ENCODE peak calls at places on chromosomes 3 and 15, in ten cellular contexts. One of them, this sample, is unnamed.
A peak's percentile ranks its signal among the peaks of the same experiment; 100 is the strongest.

GRCh38 chr3:355622-356021 is 159.1 kb downstream of the CHL1 start:
- DNase-seq in SHP77: no peak
- DNase-seq in right cardiac atrium: no peak
- DNase-seq in heart right ventricle: no peak
- DNase-seq in breast epithelium: no peak
- DNase-seq in stimulated activated CD4-positive, alpha-beta T cell treated with anti-CD3 and anti-CD28 coated beads, Interleukin-15, amount 100 ng/mL, for 1 hour: no peak
- DNase-seq in lower lobe of right lung: no peak
- DNase-seq in Peyer's patch: no peak
- DNase-seq in iPS-NIHi11: no peak
- DNase-seq in germinal center: no peak
- DNase-seq in this sample: no peak

GRCh38 chr3:169772530-169772950 is 656 bp upstream of the MYNN start:
- DNase-seq in SHP77: peak; percentile 79
- DNase-seq in right cardiac atrium: peak; percentile 83
- DNase-seq in heart right ventricle: peak; percentile 61
- DNase-seq in breast epithelium: peak; percentile 67
- DNase-seq in stimulated activated CD4-positive, alpha-beta T cell treated with anti-CD3 and anti-CD28 coated beads, Interleukin-15, amount 100 ng/mL, for 1 hour: no peak
- DNase-seq in lower lobe of right lung: peak; percentile 79
- DNase-seq in Peyer's patch: peak; percentile 69
- DNase-seq in iPS-NIHi11: peak; percentile 59
- DNase-seq in germinal center: peak; percentile 54
- DNase-seq in this sample: no peak

GRCh38 chr3:128610671-128611070 is 39.9 kb downstream of the RPN1 start:
- DNase-seq in SHP77: no peak
- DNase-seq in right cardiac atrium: no peak
- DNase-seq in heart right ventricle: no peak
- DNase-seq in breast epithelium: no peak
- DNase-seq in stimulated activated CD4-positive, alpha-beta T cell treated with anti-CD3 and anti-CD28 coated beads, Interleukin-15, amount 100 ng/mL, for 1 hour: no peak
- DNase-seq in lower lobe of right lung: no peak
- DNase-seq in Peyer's patch: no peak
- DNase-seq in iPS-NIHi11: no peak
- DNase-seq in germinal center: no peak
- DNase-seq in this sample: no peak

GRCh38 chr15:40600956-40601355 is 6.9 kb downstream of the KNL1 start:
- DNase-seq in SHP77: no peak
- DNase-seq in right cardiac atrium: no peak
- DNase-seq in heart right ventricle: no peak
- DNase-seq in breast epithelium: no peak
- DNase-seq in stimulated activated CD4-positive, alpha-beta T cell treated with anti-CD3 and anti-CD28 coated beads, Interleukin-15, amount 100 ng/mL, for 1 hour: no peak
- DNase-seq in lower lobe of right lung: no peak
- DNase-seq in Peyer's patch: no peak
- DNase-seq in iPS-NIHi11: no peak
- DNase-seq in germinal center: peak; percentile 15
- DNase-seq in this sample: no peak

GRCh38 chr15:56699743-56700142 is 33.6 kb downstream of the ZNF280D start:
- DNase-seq in SHP77: no peak
- DNase-seq in right cardiac atrium: no peak
- DNase-seq in heart right ventricle: no peak
- DNase-seq in breast epithelium: no peak
- DNase-seq in stimulated activated CD4-positive, alpha-beta T cell treated with anti-CD3 and anti-CD28 coated beads, Interleukin-15, amount 100 ng/mL, for 1 hour: no peak
- DNase-seq in lower lobe of right lung: no peak
- DNase-seq in Peyer's patch: no peak
- DNase-seq in iPS-NIHi11: no peak
- DNase-seq in germinal center: no peak
- DNase-seq in this sample: no peak

GRCh38 chr15:50341737-50342136 is 13.3 kb downstream of the GABPB1 start:
- DNase-seq in SHP77: no peak
- DNase-seq in right cardiac atrium: no peak
- DNase-seq in heart right ventricle: no peak
- DNase-seq in breast epithelium: no peak
- DNase-seq in stimulated activated CD4-positive, alpha-beta T cell treated with anti-CD3 and anti-CD28 coated beads, Interleukin-15, amount 100 ng/mL, for 1 hour: no peak
- DNase-seq in lower lobe of right lung: no peak
- DNase-seq in Peyer's patch: no peak
- DNase-seq in iPS-NIHi11: no peak
- DNase-seq in germinal center: no peak
- DNase-seq in this sample: no peak

GRCh38 chr3:61679103-61679502 is 117.7 kb downstream of the PTPRG start:
- DNase-seq in SHP77: no peak
- DNase-seq in right cardiac atrium: no peak
- DNase-seq in heart right ventricle: no peak
- DNase-seq in breast epithelium: no peak
- DNase-seq in stimulated activated CD4-positive, alpha-beta T cell treated with anti-CD3 and anti-CD28 coated beads, Interleukin-15, amount 100 ng/mL, for 1 hour: no peak
- DNase-seq in lower lobe of right lung: no peak
- DNase-seq in Peyer's patch: no peak
- DNase-seq in iPS-NIHi11: no peak
- DNase-seq in germinal center: no peak
- DNase-seq in this sample: no peak

GRCh38 chr15:73120269-73120668 is 68.0 kb downstream of the NEO1 start:
- DNase-seq in SHP77: no peak
- DNase-seq in right cardiac atrium: no peak
- DNase-seq in heart right ventricle: no peak
- DNase-seq in breast epithelium: no peak
- DNase-seq in stimulated activated CD4-positive, alpha-beta T cell treated with anti-CD3 and anti-CD28 coated beads, Interleukin-15, amount 100 ng/mL, for 1 hour: no peak
- DNase-seq in lower lobe of right lung: no peak
- DNase-seq in Peyer's patch: no peak
- DNase-seq in iPS-NIHi11: no peak
- DNase-seq in germinal center: no peak
- DNase-seq in this sample: no peak

GRCh38 chr3:88005066-88005465 is 53.7 kb downstream of the CGGBP1 start:
- DNase-seq in SHP77: no peak
- DNase-seq in right cardiac atrium: no peak
- DNase-seq in heart right ventricle: no peak
- DNase-seq in breast epithelium: no peak
- DNase-seq in stimulated activated CD4-positive, alpha-beta T cell treated with anti-CD3 and anti-CD28 coated beads, Interleukin-15, amount 100 ng/mL, for 1 hour: no peak
- DNase-seq in lower lobe of right lung: no peak
- DNase-seq in Peyer's patch: no peak
- DNase-seq in iPS-NIHi11: peak; percentile 13
- DNase-seq in germinal center: peak; percentile 33
- DNase-seq in this sample: no peak

GRCh38 chr3:120561251-120562045 is 34.7 kb upstream of the NDUFB4 start:
- DNase-seq in SHP77: peak; percentile 63
- DNase-seq in right cardiac atrium: peak; percentile 80
- DNase-seq in heart right ventricle: peak; percentile 66
- DNase-seq in breast epithelium: no peak
- DNase-seq in stimulated activated CD4-positive, alpha-beta T cell treated with anti-CD3 and anti-CD28 coated beads, Interleukin-15, amount 100 ng/mL, for 1 hour: peak; percentile 44
- DNase-seq in lower lobe of right lung: peak; percentile 66
- DNase-seq in Peyer's patch: peak; percentile 64
- DNase-seq in iPS-NIHi11: peak; percentile 51
- DNase-seq in germinal center: peak; percentile 44
- DNase-seq in this sample: peak; percentile 86

GRCh38 chr15:77384589-77385359 is 35.1 kb downstream of the PEAK1 start:
- DNase-seq in SHP77: no peak
- DNase-seq in right cardiac atrium: no peak
- DNase-seq in heart right ventricle: no peak
- DNase-seq in breast epithelium: no peak
- DNase-seq in stimulated activated CD4-positive, alpha-beta T cell treated with anti-CD3 and anti-CD28 coated beads, Interleukin-15, amount 100 ng/mL, for 1 hour: no peak
- DNase-seq in lower lobe of right lung: no peak
- DNase-seq in Peyer's patch: no peak
- DNase-seq in iPS-NIHi11: no peak
- DNase-seq in germinal center: no peak
- DNase-seq in this sample: no peak

GRCh38 chr3:186825294-186825821 is 17.2 kb upstream of the ADIPOQ start:
- DNase-seq in SHP77: no peak
- DNase-seq in right cardiac atrium: peak; percentile 67
- DNase-seq in heart right ventricle: no peak
- DNase-seq in breast epithelium: no peak
- DNase-seq in stimulated activated CD4-positive, alpha-beta T cell treated with anti-CD3 and anti-CD28 coated beads, Interleukin-15, amount 100 ng/mL, for 1 hour: peak; percentile 39
- DNase-seq in lower lobe of right lung: peak; percentile 50
- DNase-seq in Peyer's patch: no peak
- DNase-seq in iPS-NIHi11: peak; percentile 56
- DNase-seq in germinal center: no peak
- DNase-seq in this sample: peak; percentile 71

GRCh38 chr3:157231071-157231470 is 71.1 kb upstream of the CCNL1 start:
- DNase-seq in SHP77: no peak
- DNase-seq in right cardiac atrium: no peak
- DNase-seq in heart right ventricle: no peak
- DNase-seq in breast epithelium: no peak
- DNase-seq in stimulated activated CD4-positive, alpha-beta T cell treated with anti-CD3 and anti-CD28 coated beads, Interleukin-15, amount 100 ng/mL, for 1 hour: no peak
- DNase-seq in lower lobe of right lung: no peak
- DNase-seq in Peyer's patch: no peak
- DNase-seq in iPS-NIHi11: no peak
- DNase-seq in germinal center: no peak
- DNase-seq in this sample: no peak

GRCh38 chr3:193590088-193590856 is 2.7 kb upstream of the OPA1 start:
- DNase-seq in SHP77: no peak
- DNase-seq in right cardiac atrium: no peak
- DNase-seq in heart right ventricle: no peak
- DNase-seq in breast epithelium: no peak
- DNase-seq in stimulated activated CD4-positive, alpha-beta T cell treated with anti-CD3 and anti-CD28 coated beads, Interleukin-15, amount 100 ng/mL, for 1 hour: no peak
- DNase-seq in lower lobe of right lung: no peak
- DNase-seq in Peyer's patch: no peak
- DNase-seq in iPS-NIHi11: peak; percentile 33
- DNase-seq in germinal center: no peak
- DNase-seq in this sample: no peak

GRCh38 chr3:11764931-11765363 is 81.7 kb downstream of the TAMM41 start:
- DNase-seq in SHP77: no peak
- DNase-seq in right cardiac atrium: no peak
- DNase-seq in heart right ventricle: no peak
- DNase-seq in breast epithelium: no peak
- DNase-seq in stimulated activated CD4-positive, alpha-beta T cell treated with anti-CD3 and anti-CD28 coated beads, Interleukin-15, amount 100 ng/mL, for 1 hour: no peak
- DNase-seq in lower lobe of right lung: no peak
- DNase-seq in Peyer's patch: no peak
- DNase-seq in iPS-NIHi11: no peak
- DNase-seq in germinal center: no peak
- DNase-seq in this sample: no peak

GRCh38 chr3:40951636-40952035 is 247.7 kb upstream of the CTNNB1 start:
- DNase-seq in SHP77: no peak
- DNase-seq in right cardiac atrium: no peak
- DNase-seq in heart right ventricle: no peak
- DNase-seq in breast epithelium: no peak
- DNase-seq in stimulated activated CD4-positive, alpha-beta T cell treated with anti-CD3 and anti-CD28 coated beads, Interleukin-15, amount 100 ng/mL, for 1 hour: no peak
- DNase-seq in lower lobe of right lung: no peak
- DNase-seq in Peyer's patch: no peak
- DNase-seq in iPS-NIHi11: no peak
- DNase-seq in germinal center: no peak
- DNase-seq in this sample: no peak

GRCh38 chr15:92082217-92082843 is 228.8 kb downstream of the SLCO3A1 start:
- DNase-seq in SHP77: peak; percentile 52
- DNase-seq in right cardiac atrium: peak; percentile 81
- DNase-seq in heart right ventricle: peak; percentile 59
- DNase-seq in breast epithelium: peak; percentile 60
- DNase-seq in stimulated activated CD4-positive, alpha-beta T cell treated with anti-CD3 and anti-CD28 coated beads, Interleukin-15, amount 100 ng/mL, for 1 hour: peak; percentile 30
- DNase-seq in lower lobe of right lung: no peak
- DNase-seq in Peyer's patch: peak; percentile 22
- DNase-seq in iPS-NIHi11: peak; percentile 68
- DNase-seq in germinal center: peak; percentile 36
- DNase-seq in this sample: peak; percentile 78

GRCh38 chr3:124881976-124882697 is 5.0 kb downstream of the ITGB5 start:
- DNase-seq in SHP77: no peak
- DNase-seq in right cardiac atrium: no peak
- DNase-seq in heart right ventricle: no peak
- DNase-seq in breast epithelium: no peak
- DNase-seq in stimulated activated CD4-positive, alpha-beta T cell treated with anti-CD3 and anti-CD28 coated beads, Interleukin-15, amount 100 ng/mL, for 1 hour: no peak
- DNase-seq in lower lobe of right lung: no peak
- DNase-seq in Peyer's patch: no peak
- DNase-seq in iPS-NIHi11: no peak
- DNase-seq in germinal center: no peak
- DNase-seq in this sample: no peak

GRCh38 chr3:157128771-157129671 is 30.9 kb downstream of the CCNL1 start:
- DNase-seq in SHP77: no peak
- DNase-seq in right cardiac atrium: peak; percentile 67
- DNase-seq in heart right ventricle: peak; percentile 22
- DNase-seq in breast epithelium: peak; percentile 81
- DNase-seq in stimulated activated CD4-positive, alpha-beta T cell treated with anti-CD3 and anti-CD28 coated beads, Interleukin-15, amount 100 ng/mL, for 1 hour: no peak
- DNase-seq in lower lobe of right lung: peak; percentile 67
- DNase-seq in Peyer's patch: peak; percentile 64
- DNase-seq in iPS-NIHi11: peak; percentile 25
- DNase-seq in germinal center: peak; percentile 14
- DNase-seq in this sample: peak; percentile 74

GRCh38 chr15:69421498-69421897 is 7.3 kb downstream of the KIF23 start:
- DNase-seq in SHP77: no peak
- DNase-seq in right cardiac atrium: no peak
- DNase-seq in heart right ventricle: no peak
- DNase-seq in breast epithelium: no peak
- DNase-seq in stimulated activated CD4-positive, alpha-beta T cell treated with anti-CD3 and anti-CD28 coated beads, Interleukin-15, amount 100 ng/mL, for 1 hour: no peak
- DNase-seq in lower lobe of right lung: no peak
- DNase-seq in Peyer's patch: no peak
- DNase-seq in iPS-NIHi11: no peak
- DNase-seq in germinal center: no peak
- DNase-seq in this sample: no peak

GRCh38 chr3:78856164-78856563 is 911.6 kb downstream of the ROBO1 start:
- DNase-seq in SHP77: no peak
- DNase-seq in right cardiac atrium: no peak
- DNase-seq in heart right ventricle: no peak
- DNase-seq in breast epithelium: no peak
- DNase-seq in stimulated activated CD4-positive, alpha-beta T cell treated with anti-CD3 and anti-CD28 coated beads, Interleukin-15, amount 100 ng/mL, for 1 hour: no peak
- DNase-seq in lower lobe of right lung: no peak
- DNase-seq in Peyer's patch: no peak
- DNase-seq in iPS-NIHi11: no peak
- DNase-seq in germinal center: no peak
- DNase-seq in this sample: no peak

GRCh38 chr3:164194842-164195241 is 883.5 kb downstream of the SI start:
- DNase-seq in SHP77: no peak
- DNase-seq in right cardiac atrium: no peak
- DNase-seq in heart right ventricle: no peak
- DNase-seq in breast epithelium: no peak
- DNase-seq in stimulated activated CD4-positive, alpha-beta T cell treated with anti-CD3 and anti-CD28 coated beads, Interleukin-15, amount 100 ng/mL, for 1 hour: no peak
- DNase-seq in lower lobe of right lung: no peak
- DNase-seq in Peyer's patch: no peak
- DNase-seq in iPS-NIHi11: no peak
- DNase-seq in germinal center: no peak
- DNase-seq in this sample: no peak

This sample was measured in activated effector memory CD4-positive, alpha-beta T cell treated with anti-CD3 and anti-CD28 coated beads, Interleukin-2, amount 50 U/mL, for 16 hours.